ENCODE peak calls at places on chromosome 17, in ten cellular contexts. K is SK-N-SH, E is H1, S is endothelial cell of umbilical vein, G is GM23338, M is K562, O is stomach, U is transverse colon, J is HL-60, B is HCT116. I is an unnamed sample. For H3K27me3, the result is how much of the 10 kb centered on the place peaks cover.

GRCh38 chr17:68812876-68813584 is 142.2 kb downstream of the ABCA8 start:
- DNase-seq in K (no peak), E (no peak), S (peak), G (no peak), M (no peak), O (no peak), U (no peak), J (no peak), B (no peak), I (no peak)

GRCh38 chr17:12180644-12181261 is 160.1 kb downstream of the MAP2K4 start:
- DNase-seq in K (peak), E (no peak), S (peak), G (peak), M (peak), O (no peak), U (peak), J (peak), B (peak), I (no peak)

GRCh38 chr17:17415006-17415405 is 61.8 kb upstream of the MED9 start:
- DNase-seq in K (no peak), E (no peak), S (no peak), G (no peak), M (no peak), O (no peak), U (no peak), J (no peak), B (no peak), I (no peak)

GRCh38 chr17:70259400-70259799 is 90.1 kb downstream of the KCNJ2 start:
- DNase-seq in K (no peak), E (no peak), S (no peak), G (no peak), M (no peak), O (no peak), U (no peak), J (no peak), B (no peak), I (no peak)

GRCh38 chr17:45704251-45704650 is 79.9 kb upstream of the CRHR1 start:
- DNase-seq in K (no peak), E (no peak), S (no peak), G (no peak), M (no peak), O (no peak), U (no peak), J (no peak), B (no peak), I (no peak)

GRCh38 chr17:46194393-46195216 is 1.4 kb upstream of the KANSL1 start:
- DNase-seq in K (peak), E (no peak), S (peak), G (peak), M (peak), O (no peak), U (no peak), J (peak), B (peak), I (no peak)

GRCh38 chr17:6701719-6702118 is 11.4 kb downstream of the SLC13A5 start:
- DNase-seq in K (peak), E (peak), S (peak), G (peak), M (peak), O (no peak), U (no peak), J (no peak), B (peak), I (no peak)

GRCh38 chr17:30395398-30396022 is 16.8 kb downstream of the CPD start:
- DNase-seq in K (peak), E (no peak), S (no peak), G (no peak), M (no peak), O (no peak), U (no peak), J (no peak), B (no peak), I (no peak)

GRCh38 chr17:72726936-72727335 is 365.6 kb downstream of the SLC39A11 start:
- DNase-seq in K (no peak), E (no peak), S (no peak), G (no peak), M (no peak), O (no peak), U (peak), J (peak), B (no peak), I (no peak)

DNA sequence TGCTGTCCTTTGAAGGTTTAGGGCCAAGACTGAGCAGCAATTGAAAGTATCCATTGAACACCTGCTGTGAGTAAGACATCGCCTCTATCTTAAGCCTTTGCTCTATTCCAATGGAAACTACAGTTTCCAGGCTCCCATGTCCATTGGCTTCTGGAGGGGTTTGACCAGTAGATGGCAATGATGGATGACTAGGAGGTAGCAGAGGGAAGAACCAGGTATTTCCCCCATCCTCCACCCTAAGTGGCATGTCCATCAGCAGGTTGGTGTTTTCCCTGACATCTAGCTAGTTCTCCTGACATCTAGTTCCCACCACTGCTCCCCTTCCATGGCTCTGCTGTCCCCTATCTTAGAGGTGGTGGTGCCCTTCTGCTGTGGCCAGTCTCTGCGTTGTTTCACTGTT is 58.7 kb downstream of the CENPV start:
- DNase-seq in K (no peak), E (no peak), S (no peak), G (no peak), M (no peak), O (no peak), U (no peak), J (no peak), B (no peak), I (no peak)
- TF ChIP-seq POLR2AphosphoS5 in K (no peak), E (no peak), S (no peak), G (no peak), M (no peak), O (no peak), U (no peak), J (no peak), B (no peak), I (no peak)

DNA sequence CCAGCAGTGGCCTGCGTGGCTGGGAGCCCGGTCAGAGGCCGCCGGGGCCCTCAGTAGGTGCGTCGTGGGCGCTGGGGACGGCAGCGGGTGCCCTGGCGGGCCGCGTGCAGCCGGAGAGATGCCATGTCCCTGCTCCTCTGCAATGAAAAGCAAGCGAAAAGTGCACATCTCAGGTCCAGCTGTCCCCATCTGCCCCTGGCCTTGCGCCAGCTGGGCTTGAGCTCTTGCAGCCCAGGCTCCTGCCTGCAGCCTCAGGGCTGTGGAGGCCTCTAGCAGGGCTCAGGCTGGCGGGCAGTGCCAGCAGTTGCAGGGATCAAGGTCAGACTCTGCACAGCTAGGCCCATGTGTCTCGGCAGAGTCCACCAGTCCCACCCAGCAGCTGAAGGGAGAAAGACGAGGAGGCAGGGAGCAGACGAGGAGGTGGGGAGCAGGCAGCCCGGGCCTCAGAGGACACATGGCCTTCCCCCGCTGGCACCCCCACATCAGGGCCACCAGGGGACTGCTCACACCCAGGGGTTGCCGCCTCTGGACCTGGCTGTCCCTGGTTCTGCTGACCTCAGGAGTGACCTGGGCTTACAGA is 11.2 kb downstream of the SLC16A3 start:
- DNase-seq in K (no peak), E (no peak), S (no peak), G (no peak), M (no peak), O (no peak), U (no peak), J (peak), B (no peak), I (no peak)
- H3K27ac ChIP-seq in K (peak), E (no peak), S (no peak), G (no peak), M (peak), O (peak), U (peak), J (peak), B (peak), I (peak)

GRCh38 chr17:66686601-66687000 is 148.3 kb upstream of the CACNG5 start:
- DNase-seq in K (no peak), E (no peak), S (no peak), G (no peak), M (no peak), O (no peak), U (no peak), J (no peak), B (no peak), I (peak)
- H3K27me3 ChIP-seq in K (under half), E (under half), S (under half), G (under half), M (under half), O (under half), U (under half), J (under half), B (under half), I (under half)

DNA sequence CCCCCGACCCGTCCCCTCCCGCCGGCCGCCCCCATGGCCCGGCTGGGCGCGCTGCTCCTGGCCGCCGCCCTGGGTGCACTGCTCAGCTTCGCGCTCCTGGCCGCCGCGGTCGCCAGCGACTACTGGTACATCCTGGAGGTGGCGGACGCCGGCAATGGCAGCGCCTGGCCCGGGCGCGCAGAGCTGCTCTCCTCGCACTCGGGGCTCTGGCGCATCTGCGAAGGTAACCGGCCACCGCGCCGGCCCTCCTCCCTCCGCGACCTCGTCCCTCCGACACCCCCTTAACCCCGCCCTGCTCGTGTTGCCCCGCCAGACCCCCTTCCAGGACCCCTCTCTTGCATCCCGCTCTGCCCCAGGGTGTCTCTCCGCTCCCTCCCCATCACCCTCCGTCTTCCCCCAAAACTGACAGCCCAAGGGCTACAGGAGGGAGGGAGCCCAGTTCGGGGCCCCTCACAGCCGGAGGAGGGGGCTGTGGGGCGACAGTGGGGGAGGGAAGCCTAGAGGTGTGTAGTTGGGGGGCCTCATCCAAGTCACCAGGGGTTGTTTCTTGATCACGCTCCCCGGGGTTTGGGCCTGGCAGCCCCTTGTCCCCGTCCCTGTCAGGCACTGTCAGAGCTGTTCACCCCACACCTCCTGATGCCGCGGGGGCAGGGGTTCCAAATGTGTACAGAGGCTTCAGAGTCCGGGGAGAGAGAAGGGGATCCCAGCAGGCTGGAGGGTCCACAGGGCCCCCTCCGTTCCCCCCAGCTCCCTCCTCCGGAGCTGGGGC is 744 bp downstream of the TMEM235 start:
- DNase-seq in K (peak), E (no peak), S (no peak), G (peak), M (no peak), O (no peak), U (no peak), J (no peak), B (no peak), I (no peak)
- TF ChIP-seq POLR2AphosphoS5 in K (no peak), E (no peak), S (no peak), G (no peak), M (no peak), O (no peak), U (no peak), J (no peak), B (no peak), I (no peak)